ENCODE peak calls at places on chromosomes 13 and 19, in eight cellular contexts. V, W, Q, D, C, T, G and A are unnamed samples. For H3K9me3, the result is how much of the 10 kb centered on the place peaks cover.

GRCh38 chr19:45164577-45165335 is 4.0 kb upstream of the NKPD1 start:
- DNase-seq in V (no peak), W (peak), Q (no peak), D (peak), C (peak), T (peak), G (peak), A (no peak)

GRCh38 chr19:56476671-56477428 is at the start of gene ZNF667:
- DNase-seq in V (no peak), W (no peak), Q (peak), D (peak), C (peak), T (peak), G (peak), A (no peak)

GRCh38 chr13:51619614-51620013 is 35.4 kb downstream of the WDFY2 start:
- DNase-seq in V (no peak), W (no peak), Q (no peak), D (no peak), C (no peak), T (no peak), G (no peak), A (no peak)

GRCh38 chr13:75993823-75994222 is 357.7 kb downstream of the LMO7 start:
- DNase-seq in V (no peak), W (no peak), Q (no peak), D (no peak), C (no peak), T (no peak), G (no peak), A (no peak)

GRCh38 chr13:101714195-101714594 is 261.7 kb downstream of the ITGBL1 start:
- DNase-seq in V (no peak), W (no peak), Q (no peak), D (no peak), C (no peak), T (no peak), G (no peak), A (no peak)

GRCh38 chr13:67353891-67354459 is 123.8 kb upstream of the PCDH9 start:
- DNase-seq in V (no peak), W (no peak), Q (no peak), D (no peak), C (no peak), T (peak), G (no peak), A (no peak)

GRCh38 chr13:112729408-112729807 is 39.6 kb downstream of the ATP11A start:
- DNase-seq in V (no peak), W (no peak), Q (no peak), D (peak), C (no peak), T (peak), G (no peak), A (no peak)

GRCh38 chr13:56189439-56189838 is 951.3 kb upstream of the PRR20A start:
- DNase-seq in V (no peak), W (no peak), Q (no peak), D (no peak), C (no peak), T (no peak), G (no peak), A (no peak)

GRCh38 chr13:24216176-24216575 is 55.7 kb downstream of the SPATA13 start:
- DNase-seq in V (no peak), W (no peak), Q (no peak), D (no peak), C (no peak), T (no peak), G (no peak), A (no peak)

GRCh38 chr19:2047449-2048103 is 3.5 kb downstream of the MKNK2 start:
- DNase-seq in V (no peak), W (no peak), Q (peak), D (no peak), C (peak), T (no peak), G (peak), A (no peak)

GRCh38 chr13:59047546-59047945 is 1116.2 kb downstream of the DIAPH3 start:
- DNase-seq in V (no peak), W (no peak), Q (no peak), D (no peak), C (no peak), T (no peak), G (no peak), A (no peak)

GRCh38 chr19:56746367-56746766 is 74.8 kb upstream of the ZNF835 start:
- DNase-seq in V (no peak), W (no peak), Q (no peak), D (no peak), C (no peak), T (no peak), G (no peak), A (no peak)

GRCh38 chr19:3275068-3275582 is 50.7 kb downstream of the CELF5 start:
- DNase-seq in V (no peak), W (peak), Q (no peak), D (no peak), C (no peak), T (peak), G (no peak), A (no peak)

GRCh38 chr13:104936304-104936703 is 1599.2 kb downstream of the EFNB2 start:
- DNase-seq in V (no peak), W (no peak), Q (no peak), D (no peak), C (no peak), T (no peak), G (no peak), A (no peak)

GRCh38 chr19:39865953-39866352 is 19.8 kb upstream of the FBL start:
- DNase-seq in V (no peak), W (no peak), Q (no peak), D (no peak), C (no peak), T (no peak), G (no peak), A (no peak)

GRCh38 chr13:28854657-28855056 is 34.5 kb downstream of the MTUS2 start:
- DNase-seq in V (no peak), W (no peak), Q (no peak), D (no peak), C (no peak), T (no peak), G (no peak), A (no peak)

GRCh38 chr19:48490980-48491792 is 20.4 kb downstream of the LMTK3 start:
- DNase-seq in V (no peak), W (no peak), Q (peak), D (no peak), C (peak), T (peak), G (peak), A (no peak)

GRCh38 chr13:49865174-49865573 is 71.0 kb downstream of the SPRYD7 start:
- DNase-seq in V (no peak), W (no peak), Q (no peak), D (no peak), C (no peak), T (no peak), G (no peak), A (no peak)

GRCh38 chr13:24276310-24276709 is 33.1 kb upstream of the C1QTNF9 start:
- DNase-seq in V (no peak), W (no peak), Q (no peak), D (no peak), C (no peak), T (no peak), G (no peak), A (no peak)

GRCh38 chr19:5080030-5080644 is 111.2 kb downstream of the KDM4B start:
- DNase-seq in V (no peak), W (no peak), Q (no peak), D (no peak), C (no peak), T (no peak), G (no peak), A (no peak)

GRCh38 chr13:100610399-100611347 is 22.1 kb upstream of the GGACT start:
- DNase-seq in V (no peak), W (no peak), Q (no peak), D (no peak), C (no peak), T (no peak), G (no peak), A (no peak)

GRCh38 chr19:18432275-18433038 is 5.5 kb downstream of the ISYNA1 start:
- DNase-seq in V (no peak), W (no peak), Q (peak), D (no peak), C (no peak), T (no peak), G (no peak), A (no peak)

GRCh38 chr19:35195822-35196221 is 32.7 kb downstream of the FAM187B start:
- DNase-seq in V (no peak), W (no peak), Q (no peak), D (no peak), C (no peak), T (no peak), G (peak), A (no peak)

GRCh38 chr13:20099319-20099718 is 61.5 kb downstream of the GJA3 start:
- DNase-seq in V (no peak), W (no peak), Q (no peak), D (no peak), C (no peak), T (no peak), G (no peak), A (no peak)

GRCh38 chr19:8320564-8321066 is 560 bp downstream of the NDUFA7 start:
- DNase-seq in V (no peak), W (no peak), Q (peak), D (no peak), C (no peak), T (peak), G (peak), A (no peak)

GRCh38 chr13:59519776-59520175 is 644.0 kb downstream of the DIAPH3 start:
- DNase-seq in V (no peak), W (no peak), Q (no peak), D (no peak), C (no peak), T (no peak), G (no peak), A (no peak)

GRCh38 chr19:2602391-2603181 is 99.9 kb downstream of the GNG7 start:
- DNase-seq in V (no peak), W (no peak), Q (peak), D (peak), C (peak), T (peak), G (peak), A (no peak)

GRCh38 chr19:51490676-51491075 is 10.9 kb downstream of the SIGLEC12 start:
- DNase-seq in V (no peak), W (no peak), Q (no peak), D (no peak), C (no peak), T (no peak), G (no peak), A (no peak)

GRCh38 chr19:58586131-58586765 is 13.1 kb upstream of the MZF1 start:
- DNase-seq in V (no peak), W (no peak), Q (peak), D (no peak), C (no peak), T (no peak), G (no peak), A (no peak)

GRCh38 chr13:72186730-72187422 is 319.9 kb upstream of the DACH1 start:
- DNase-seq in V (no peak), W (no peak), Q (no peak), D (no peak), C (peak), T (no peak), G (no peak), A (no peak)

GRCh38 chr13:48969685-48970084 is 6.0 kb upstream of the FNDC3A start:
- DNase-seq in V (no peak), W (no peak), Q (no peak), D (no peak), C (no peak), T (no peak), G (no peak), A (no peak)

GRCh38 chr13:27981006-27981708 is 7.3 kb downstream of the URAD start:
- DNase-seq in V (no peak), W (no peak), Q (no peak), D (no peak), C (no peak), T (no peak), G (no peak), A (no peak)

GRCh38 chr19:40502647-40503046 is 35.8 kb downstream of the SPTBN4 start:
- DNase-seq in V (no peak), W (no peak), Q (no peak), D (no peak), C (no peak), T (no peak), G (peak), A (no peak)

GRCh38 chr13:33487575-33488243 is 202.2 kb upstream of the STARD13 start:
- DNase-seq in V (no peak), W (no peak), Q (no peak), D (no peak), C (peak), T (no peak), G (peak), A (no peak)

GRCh38 chr19:48568345-48568886 is 16.4 kb downstream of the SULT2B1 start:
- DNase-seq in V (no peak), W (no peak), Q (peak), D (peak), C (peak), T (peak), G (peak), A (no peak)

GRCh38 chr13:98276486-98276885 is 99.4 kb upstream of the RNF113B start:
- DNase-seq in V (no peak), W (no peak), Q (no peak), D (no peak), C (no peak), T (no peak), G (no peak), A (no peak)

GRCh38 chr13:18946738-18947137 is 234.9 kb downstream of the TUBA3C start:
- DNase-seq in V (no peak), W (no peak), Q (no peak), D (no peak), C (no peak), T (no peak), G (no peak), A (no peak)
- H3K9me3 ChIP-seq in V (under half), W (under half), Q (under half), D (under half), C (under half), T (under half), G (under half), A (under half)

DNA sequence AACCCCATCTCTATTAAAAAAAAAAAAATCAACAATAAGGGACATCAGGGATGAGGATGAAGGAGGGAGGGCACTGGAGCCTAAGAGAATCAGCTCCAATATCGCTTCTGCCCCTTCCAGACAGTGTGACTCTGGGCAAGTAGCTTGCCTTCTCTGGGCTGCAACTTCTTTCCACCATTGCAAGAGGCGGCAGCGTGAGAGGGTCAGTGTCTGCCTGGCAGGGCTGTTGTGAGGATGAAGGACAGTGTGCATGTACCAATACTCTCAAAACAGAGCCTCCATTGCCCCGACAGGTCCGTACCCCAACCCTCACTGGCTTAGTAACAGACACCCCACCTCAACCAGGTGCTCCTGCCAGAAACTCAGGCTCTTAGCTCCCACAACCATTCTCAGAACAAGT is 15.3 kb upstream of the LENG8 start:
- DNase-seq in V (no peak), W (no peak), Q (no peak), D (no peak), C (no peak), T (no peak), G (no peak), A (no peak)
- H3K9me3 ChIP-seq in V (under half), W (under half), Q (under half), D (under half), C (under half), T (under half), G (under half), A (under half)

DNA sequence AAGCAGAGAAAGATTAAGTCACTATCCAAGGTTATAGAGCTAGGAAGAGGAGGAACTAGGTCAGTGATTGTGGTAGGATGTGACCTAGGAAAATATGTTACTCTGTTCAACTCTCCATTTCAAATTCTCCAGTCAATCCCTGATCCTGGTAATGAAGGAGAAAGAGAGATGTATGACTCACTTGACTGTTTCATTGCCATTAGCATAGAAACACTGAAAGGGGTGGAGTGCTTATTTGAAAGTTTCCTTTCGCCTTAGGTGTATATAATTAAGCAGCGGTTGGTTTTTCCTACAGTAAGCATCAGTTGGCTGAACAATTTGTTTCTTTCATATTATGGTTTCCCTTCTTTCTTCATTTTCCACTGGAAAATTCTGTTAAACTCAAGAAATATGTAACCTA is 198.1 kb upstream of the CSNK1A1L start:
- DNase-seq in V (no peak), W (no peak), Q (no peak), D (no peak), C (no peak), T (no peak), G (no peak), A (no peak)
- H3K9me3 ChIP-seq in V (under half), W (under half), Q (under half), D (under half), C (under half), T (under half), G (under half), A (under half)

GRCh38 chr13:41065098-41065497 is 3.8 kb downstream of the WBP4 start:
- DNase-seq in V (no peak), W (no peak), Q (no peak), D (no peak), C (no peak), T (no peak), G (peak), A (no peak)
- H3K9me3 ChIP-seq in V (under half), W (under half), Q (under half), D (under half), C (under half), T (under half), G (under half), A (under half)

DNA sequence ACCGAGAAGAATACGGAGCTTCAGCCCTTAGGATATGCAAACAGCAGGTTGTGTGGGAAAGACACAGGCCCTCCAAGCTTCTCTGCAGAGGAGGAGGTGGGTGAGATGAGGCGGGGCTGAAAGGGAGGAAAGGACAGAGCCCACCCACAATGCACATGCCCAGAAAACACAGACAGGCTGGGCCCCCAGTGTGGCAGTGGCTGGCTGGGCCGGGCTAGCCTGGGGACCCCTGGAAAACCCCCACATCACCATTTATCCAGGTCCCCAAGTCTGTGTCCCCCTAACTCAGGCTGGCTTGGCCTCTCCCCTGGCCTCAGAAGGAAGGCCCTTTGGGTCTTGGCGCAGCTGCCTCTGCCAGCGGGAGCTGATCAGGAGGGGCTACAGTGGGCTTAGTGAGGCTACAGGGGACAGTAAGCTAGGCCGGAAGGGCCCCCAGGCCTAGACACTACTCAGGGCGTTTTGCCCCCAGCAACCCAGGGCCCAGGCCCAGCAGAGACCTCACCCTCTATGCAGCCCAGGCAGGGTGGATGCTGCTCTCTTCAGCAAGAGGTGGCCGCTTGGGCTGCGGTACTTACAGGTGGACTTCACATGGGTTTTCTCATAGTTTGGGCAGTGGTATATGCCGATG is 119.5 kb downstream of the TUBA3C start:
- DNase-seq in V (no peak), W (no peak), Q (no peak), D (no peak), C (no peak), T (no peak), G (no peak), A (no peak)
- H3K9me3 ChIP-seq in V (under half), W (under half), Q (under half), D (under half), C (under half), T (under half), G (under half), A (under half)